ENCODE peak calls at places on chromosomes 7 and 10, in four cellular contexts. Y is GM12878, T is HepG2, B is H1. J is an unnamed sample.

GRCh38 chr7:113710310-113711106 is 208.3 kb downstream of the PPP1R3A start:
- DNase-seq in Y (peak; percentile 44), B (no peak), T (peak; percentile 63), J (peak; percentile 81)

GRCh38 chr7:67771840-67772605 is 775.4 kb downstream of the TYW1 start:
- DNase-seq in T (no peak), Y (no peak), B (no peak), J (no peak)

GRCh38 chr7:44149571-44150465 is 8.7 kb upstream of the MYL7 start:
- DNase-seq in B (no peak), T (no peak), Y (no peak), J (no peak)

GRCh38 chr10:636769-637168 is 52.7 kb downstream of the DIP2C start:
- DNase-seq in Y (no peak), B (no peak), T (no peak), J (no peak)

GRCh38 chr7:120874722-120875121 is 16.8 kb upstream of the TSPAN12 start:
- DNase-seq in T (no peak), B (no peak), Y (no peak), J (no peak)

GRCh38 chr10:89115876-89116627 is 91.1 kb downstream of the CH25H start:
- DNase-seq in Y (no peak), B (no peak), T (no peak), J (no peak)

GRCh38 chr10:95401704-95402469 is 111.1 kb upstream of the PDLIM1 start:
- DNase-seq in Y (no peak), T (no peak), B (no peak), J (no peak)

GRCh38 chr10:73866621-73867020 is 7.7 kb downstream of the CAMK2G start:
- DNase-seq in Y (no peak), B (no peak), T (no peak), J (no peak)

GRCh38 chr7:136303162-136303561 is 326.0 kb upstream of the MTPN start:
- DNase-seq in B (no peak), Y (no peak), T (no peak), J (no peak)

GRCh38 chr7:34143397-34143796 is 238.1 kb downstream of the BMPER start:
- DNase-seq in B (no peak), Y (no peak), T (no peak), J (no peak)

GRCh38 chr7:141752634-141753033 is 11.3 kb upstream of the TAS2R3 start:
- DNase-seq in T (no peak), Y (no peak), B (no peak), J (peak; percentile 39)

GRCh38 chr10:10677479-10677878 is 340.2 kb upstream of the CELF2 start:
- DNase-seq in Y (peak; percentile 11), T (no peak), B (peak; percentile 67), J (peak; percentile 63)

GRCh38 chr10:97427571-97428179 is 1.7 kb downstream of the PGAM1 start:
- DNase-seq in Y (no peak), B (peak; percentile 73), T (peak; percentile 74), J (peak; percentile 64)

GRCh38 chr7:15609287-15609686 is 47.5 kb upstream of the AGMO start:
- DNase-seq in B (no peak), T (no peak), Y (no peak), J (no peak)

GRCh38 chr7:79050592-79050991 is 402.9 kb downstream of the MAGI2 start:
- DNase-seq in T (no peak), Y (no peak), B (no peak), J (peak; percentile 3)

GRCh38 chr7:157482011-157482410 is 145.2 kb downstream of the DNAJB6 start:
- DNase-seq in Y (no peak), B (no peak), T (no peak), J (no peak)

GRCh38 chr10:97428572-97428981 is 2.6 kb downstream of the PGAM1 start:
- DNase-seq in Y (no peak), B (no peak), T (no peak), J (no peak)

GRCh38 chr7:73770002-73770859 is at the start of gene CLDN3:
- DNase-seq in T (no peak), Y (no peak), B (peak; percentile 92), J (peak; percentile 49)

GRCh38 chr7:152355474-152356057 is 80.2 kb downstream of the KMT2C start:
- DNase-seq in Y (no peak), T (no peak), B (no peak), J (no peak)

GRCh38 chr10:110848106-110848505 is 23.6 kb upstream of the PDCD4 start:
- DNase-seq in Y (no peak), T (no peak), B (no peak), J (no peak)

GRCh38 chr10:63700209-63700934 is 179.2 kb downstream of the REEP3 start:
- DNase-seq in B (no peak), Y (no peak), T (no peak), J (no peak)

GRCh38 chr7:107208046-107208458 is 39.2 kb downstream of the HBP1 start:
- DNase-seq in T (no peak), Y (no peak), B (no peak), J (no peak)

GRCh38 chr7:14836571-14837189 is 65.9 kb downstream of the DGKB start:
- DNase-seq in T (no peak), B (peak; percentile 53), Y (no peak), J (peak; percentile 72)

GRCh38 chr10:95413608-95414007 is 122.8 kb upstream of the PDLIM1 start:
- DNase-seq in T (no peak), Y (no peak), B (no peak), J (no peak)

GRCh38 chr7:74482629-74483401 is 29.1 kb downstream of the GTF2IRD1 start:
- DNase-seq in Y (no peak), B (no peak), T (peak; percentile 62), J (no peak)

GRCh38 chr7:20157456-20157855 is 59.7 kb downstream of the MACC1 start:
- DNase-seq in T (no peak), B (no peak), Y (no peak), J (no peak)

GRCh38 chr10:109931153-109931552 is 7.8 kb upstream of the XPNPEP1 start:
- DNase-seq in Y (no peak), T (no peak), B (no peak), J (no peak)

GRCh38 chr7:142880886-142881505 is 4.5 kb downstream of the TRPV6 start:
- DNase-seq in T (peak; percentile 23), Y (no peak), B (peak; percentile 78), J (peak; percentile 47)

GRCh38 chr7:100865971-100866720 is 1.0 kb upstream of the TRIP6 start:
- DNase-seq in Y (no peak), T (no peak), B (no peak), J (no peak)
- TF ChIP-seq ZNF274 in Y (no peak), T (no peak), B (no peak), J (no peak)

GRCh38 chr10:132766291-132766690 is 19.7 kb downstream of the NKX6-2 start:
- DNase-seq in B (no peak), T (no peak), Y (no peak), J (no peak)

GRCh38 chr10:132762267-132762666 is 23.7 kb downstream of the NKX6-2 start:
- DNase-seq in B (no peak), T (no peak), Y (no peak), J (no peak)

GRCh38 chr10:132763545-132763944 is 22.4 kb downstream of the NKX6-2 start:
- DNase-seq in T (no peak), Y (no peak), B (no peak), J (no peak)

GRCh38 chr10:132765435-132765834 is 20.5 kb downstream of the NKX6-2 start:
- DNase-seq in Y (no peak), B (no peak), T (no peak), J (no peak)

DNA sequence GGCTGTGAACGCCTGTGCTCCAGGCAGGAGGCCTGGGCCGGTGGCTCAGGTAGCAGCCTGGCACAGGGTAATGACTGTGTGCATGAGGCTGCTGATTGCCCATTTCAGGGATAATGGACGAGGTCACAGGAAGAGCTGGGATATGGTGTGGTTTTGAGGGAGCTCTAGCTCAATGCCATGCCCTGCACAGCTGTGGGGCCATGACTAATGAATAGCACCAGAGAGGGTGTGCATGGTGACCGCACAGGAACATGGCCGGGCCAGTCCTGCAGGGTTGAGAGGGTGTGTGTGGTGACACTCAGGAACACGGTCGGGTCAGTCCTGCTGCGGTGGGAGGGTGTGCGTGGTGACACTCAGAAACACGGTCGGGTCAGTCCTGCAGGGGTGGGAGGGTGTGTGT is 21.8 kb downstream of the NKX6-2 start:
- DNase-seq in Y (no peak), B (no peak), T (no peak), J (no peak)
- H3K9me3 ChIP-seq in Y (no peaks in the 10 kb centered on the region), B (peaks cover 8% of the 10 kb centered on the region), T (no peaks in the 10 kb centered on the region), J (peaks cover 10% of the 10 kb centered on the region)

GRCh38 chr10:3094565-3095168 is 27.3 kb downstream of the PFKP start:
- DNase-seq in T (peak; percentile 16), Y (no peak), B (no peak), J (no peak)
- TF ChIP-seq SUZ12 in T (no peak), Y (no peak), B (no peak), J (no peak)

DNA sequence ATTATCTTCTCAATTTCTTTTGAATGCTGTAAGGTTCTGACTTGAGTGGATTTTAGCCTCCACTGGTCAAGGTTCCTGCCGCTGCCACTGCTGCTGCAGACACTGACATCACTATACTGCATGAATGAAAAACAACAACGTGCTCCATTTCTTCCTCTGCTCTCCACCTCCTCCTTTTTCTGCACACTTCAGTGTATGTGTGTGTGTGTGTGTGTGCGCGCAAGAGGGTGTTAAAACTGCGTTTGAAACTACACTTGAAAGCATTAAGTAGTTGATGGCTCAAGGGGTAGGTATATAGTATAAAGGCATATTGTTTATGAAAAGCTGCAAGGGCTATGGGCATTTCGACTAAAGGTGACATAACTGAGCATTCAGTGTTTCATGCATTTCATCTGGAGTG is 3.5 kb downstream of the GLCCI1 start:
- DNase-seq in Y (no peak), T (no peak), B (no peak), J (no peak)
- TF ChIP-seq ZNF274 in Y (no peak), T (no peak), B (no peak), J (no peak)

DNA sequence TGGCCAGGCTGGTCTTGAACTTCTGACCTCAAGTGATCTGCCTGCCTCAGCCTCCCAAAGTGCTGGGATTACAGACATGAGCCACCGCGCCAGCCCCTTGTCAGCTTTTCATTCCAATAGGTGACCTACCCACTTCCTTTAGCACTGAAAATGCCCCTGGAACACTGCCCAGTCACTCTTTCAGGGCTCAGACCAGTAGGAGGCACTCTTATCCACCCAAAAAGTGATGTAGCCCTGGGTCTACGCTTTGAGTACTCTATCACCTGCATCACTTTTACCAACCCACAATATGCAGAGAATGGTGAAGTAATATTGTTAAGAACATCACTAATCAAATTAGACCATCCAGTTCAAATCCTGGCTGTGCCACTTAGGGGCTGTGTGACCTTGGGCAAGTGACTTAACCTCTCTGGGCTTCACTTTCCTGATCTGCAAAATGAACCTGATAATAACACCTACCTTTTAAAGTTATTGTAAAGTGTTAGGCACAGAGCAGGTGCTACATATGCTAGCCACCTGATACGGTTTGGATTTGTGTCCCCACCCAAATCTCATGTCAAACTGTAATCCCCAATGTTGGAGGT is 5.2 kb downstream of the CALN1 start:
- DNase-seq in B (no peak), Y (no peak), T (no peak), J (no peak)
- H3K9me3 ChIP-seq in B (no peaks in the 10 kb centered on the region), Y (no peaks in the 10 kb centered on the region), T (no peaks in the 10 kb centered on the region), J (no peaks in the 10 kb centered on the region)

DNA sequence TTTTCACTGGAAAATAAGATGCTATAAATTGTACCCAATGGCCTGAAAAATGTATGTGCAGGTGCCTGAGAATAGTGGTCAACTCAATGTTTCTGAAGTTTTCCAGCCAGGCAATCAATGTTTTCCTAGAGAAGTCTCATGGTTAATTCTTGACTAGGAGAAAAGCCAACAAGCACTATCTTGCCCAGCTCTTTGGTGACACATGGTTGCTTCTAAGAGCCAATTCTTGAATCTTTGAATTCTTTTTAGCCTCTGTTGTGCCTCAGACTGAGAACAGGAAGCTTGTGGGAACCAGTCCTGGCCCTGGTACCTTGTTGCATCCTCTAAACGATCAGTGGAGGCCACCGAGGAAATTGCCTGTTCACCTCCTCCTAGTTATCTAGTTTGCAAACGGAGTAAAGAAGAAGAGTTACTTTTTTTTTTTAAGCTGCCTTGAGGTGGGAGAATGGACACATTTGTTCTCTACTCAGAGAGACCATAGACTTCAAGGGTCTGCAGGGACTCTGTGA is 144.0 kb upstream of the MKLN1 start:
- DNase-seq in Y (no peak), B (no peak), T (no peak), J (no peak)
- TF ChIP-seq SUZ12 in Y (no peak), B (no peak), T (no peak), J (no peak)

GRCh38 chr10:129761573-129761972 is 202.5 kb downstream of the EBF3 start:
- DNase-seq in T (no peak), B (peak; percentile 17), Y (no peak), J (no peak)
- TF ChIP-seq ZNF274 in T (no peak), B (no peak), Y (no peak), J (no peak)

J was measured in NT2/D1.